ENCODE peak calls at places on chromosomes 7 and 10, in six cellular contexts. Y is activated gamma-delta T cell, S is kidney epithelial cell, P is GM10248, G is C1 segment of cervical spinal cord, F is BE2C. L is an unnamed sample.

GRCh38 chr7:159027091-159027802 is 117.4 kb downstream of the VIPR2 start:
- DNase-seq in Y (no peak), S (no peak), P (no peak), G (no peak), F (no peak), L (no peak)

GRCh38 chr10:72087392-72087968 is 871 bp downstream of the SPOCK2 start:
- DNase-seq in Y (peak), S (no peak), P (peak), G (no peak), F (no peak), L (peak)

GRCh38 chr10:86303626-86304025 is 63.0 kb downstream of the GRID1 start:
- DNase-seq in Y (no peak), S (no peak), P (no peak), G (no peak), F (no peak), L (no peak)

GRCh38 chr7:100881136-100881535 is 6.2 kb downstream of the SRRT start:
- DNase-seq in Y (no peak), S (no peak), P (no peak), G (no peak), F (no peak), L (no peak)

GRCh38 chr10:102808380-102808779 is 28.8 kb downstream of the CYP17A1 start:
- DNase-seq in Y (no peak), S (no peak), P (no peak), G (no peak), F (no peak), L (no peak)

GRCh38 chr10:118564652-118565051 is 30.8 kb downstream of the PRLHR start:
- DNase-seq in Y (no peak), S (no peak), P (no peak), G (no peak), F (peak), L (peak)

GRCh38 chr7:2698581-2699288 is 10.7 kb downstream of the AMZ1 start:
- DNase-seq in Y (no peak), S (no peak), P (peak), G (no peak), F (no peak), L (no peak)

GRCh38 chr7:1666779-1667565 is 3.1 kb upstream of the ELFN1 start:
- DNase-seq in Y (no peak), S (no peak), P (peak), G (no peak), F (peak), L (peak)

GRCh38 chr7:76048668-76048988 is 722 bp downstream of the MDH2 start:
- DNase-seq in Y (no peak), S (no peak), P (peak), G (no peak), F (no peak), L (no peak)

GRCh38 chr7:32100508-32100907 is 30.3 kb upstream of the PDE1C start:
- DNase-seq in Y (no peak), S (no peak), P (no peak), G (no peak), F (no peak), L (no peak)

GRCh38 chr7:39741942-39742623 is 118.7 kb downstream of the RALA start:
- DNase-seq in Y (no peak), S (no peak), P (no peak), G (no peak), F (peak), L (peak)

GRCh38 chr7:81725496-81726117 is 44.2 kb downstream of the HGF start:
- DNase-seq in Y (no peak), S (no peak), P (no peak), G (no peak), F (no peak), L (no peak)

GRCh38 chr7:75971309-75971960 is 23.0 kb downstream of the TMEM120A start:
- DNase-seq in Y (no peak), S (no peak), P (no peak), G (no peak), F (no peak), L (no peak)

GRCh38 chr10:9228770-9229169 is 1174.3 kb downstream of the GATA3 start:
- DNase-seq in Y (no peak), S (no peak), P (no peak), G (no peak), F (no peak), L (no peak)

GRCh38 chr10:132497788-132498561 is 39.6 kb upstream of the INPP5A start:
- DNase-seq in Y (no peak), S (no peak), P (no peak), G (no peak), F (no peak), L (no peak)

GRCh38 chr10:118042336-118042735 is 4.4 kb downstream of the RAB11FIP2 start:
- DNase-seq in Y (no peak), S (no peak), P (no peak), G (no peak), F (no peak), L (no peak)

GRCh38 chr7:81482600-81483186 is 287.2 kb downstream of the HGF start:
- DNase-seq in Y (no peak), S (no peak), P (peak), G (no peak), F (no peak), L (no peak)

GRCh38 chr10:1608408-1609037 is 128.8 kb downstream of the ADARB2 start:
- DNase-seq in Y (no peak), S (no peak), P (no peak), G (no peak), F (no peak), L (no peak)

GRCh38 chr10:49300140-49300974 is 1.4 kb downstream of the C10orf71 start:
- DNase-seq in Y (no peak), S (no peak), P (no peak), G (no peak), F (no peak), L (no peak)

GRCh38 chr10:118470470-118470869 is 125.0 kb downstream of the PRLHR start:
- DNase-seq in Y (no peak), S (no peak), P (no peak), G (no peak), F (no peak), L (no peak)

GRCh38 chr10:99872367-99873162 is 90.1 kb downstream of the ABCC2 start:
- DNase-seq in Y (no peak), S (peak), P (no peak), G (no peak), F (no peak), L (no peak)

GRCh38 chr7:158649279-158649678 is 55.3 kb downstream of the NCAPG2 start:
- DNase-seq in Y (no peak), S (peak), P (no peak), G (no peak), F (no peak), L (no peak)

GRCh38 chr7:71793251-71793650 is 618.9 kb downstream of the CALN1 start:
- DNase-seq in Y (no peak), S (no peak), P (no peak), G (no peak), F (no peak), L (no peak)

GRCh38 chr7:12111461-12112405 is 99.4 kb upstream of the TMEM106B start:
- DNase-seq in Y (peak), S (no peak), P (no peak), G (peak), F (peak), L (peak)

GRCh38 chr7:87152897-87153641 is 816 bp downstream of the DMTF1 start:
- DNase-seq in Y (no peak), S (no peak), P (peak), G (peak), F (peak), L (peak)

GRCh38 chr7:46229409-46229808 is 308.3 kb upstream of the IGFBP3 start:
- DNase-seq in Y (no peak), S (peak), P (no peak), G (no peak), F (no peak), L (no peak)

GRCh38 chr7:94420321-94420720 is 25.6 kb downstream of the COL1A2 start:
- DNase-seq in Y (no peak), S (no peak), P (no peak), G (no peak), F (no peak), L (no peak)

GRCh38 chr7:24700446-24701044 is 56.7 kb downstream of the GSDME start:
- DNase-seq in Y (no peak), S (no peak), P (no peak), G (no peak), F (no peak), L (peak)

GRCh38 chr10:102313221-102313896 is 68.0 kb downstream of the GBF1 start:
- DNase-seq in Y (no peak), S (no peak), P (no peak), G (no peak), F (no peak), L (no peak)

GRCh38 chr7:156515911-156516790 is 124.4 kb upstream of the RNF32 start:
- DNase-seq in Y (no peak), S (no peak), P (no peak), G (no peak), F (no peak), L (no peak)

GRCh38 chr10:74610299-74610698 is 216.1 kb upstream of the KAT6B start:
- DNase-seq in Y (no peak), S (no peak), P (no peak), G (no peak), F (no peak), L (no peak)

GRCh38 chr7:111953611-111954010 is 252.6 kb downstream of the DOCK4 start:
- DNase-seq in Y (no peak), S (no peak), P (no peak), G (peak), F (peak), L (no peak)

GRCh38 chr7:44148961-44149550 is 7.9 kb upstream of the MYL7 start:
- DNase-seq in Y (no peak), S (no peak), P (no peak), G (no peak), F (no peak), L (no peak)

GRCh38 chr10:44437837-44438752 is 53.2 kb upstream of the CXCL12 start:
- DNase-seq in Y (no peak), S (no peak), P (no peak), G (no peak), F (no peak), L (no peak)

GRCh38 chr10:126459878-126460481 is 71.7 kb upstream of the ADAM12 start:
- DNase-seq in Y (no peak), S (peak), P (no peak), G (no peak), F (no peak), L (no peak)

GRCh38 chr10:100868391-100868790 is 44.4 kb upstream of the SLF2 start:
- DNase-seq in Y (no peak), S (no peak), P (no peak), G (no peak), F (no peak), L (no peak)

GRCh38 chr10:11906714-11907113 is 83.6 kb downstream of the PROSER2 start:
- DNase-seq in Y (no peak), S (no peak), P (no peak), G (no peak), F (no peak), L (no peak)

L was measured in glutamatergic neuron.